ENCODE peak calls at places on chromosomes 11 and 22, in six cellular contexts. M is K562, C is sigmoid colon, L is GM23338, S is stomach, B is spleen. E is an unnamed sample.

GRCh38 chr11:119356349-119357031 is 10.0 kb upstream of the MFRP start:
- DNase-seq in L (peak), C (peak), B (peak), S (peak), M (peak), E (peak)

GRCh38 chr11:6285019-6285418 is 25.4 kb downstream of the CCKBR start:
- DNase-seq in S (no peak), M (no peak), B (no peak), C (no peak), L (no peak), E (no peak)

GRCh38 chr11:15893080-15893492 is 463.3 kb downstream of the SOX6 start:
- DNase-seq in L (no peak), C (no peak), S (no peak), B (no peak), M (no peak), E (no peak)

GRCh38 chr11:70751142-70751734 is 352.9 kb downstream of the CTTN start:
- DNase-seq in M (no peak), C (no peak), L (no peak), S (no peak), B (no peak), E (no peak)

GRCh38 chr11:2300290-2300935 is 1.3 kb downstream of the C11orf21 start:
- DNase-seq in B (peak), S (peak), C (no peak), L (no peak), M (no peak), E (no peak)

GRCh38 chr11:125933030-125933813 is 12.6 kb upstream of the VSIG10L2 start:
- DNase-seq in L (peak), M (no peak), C (no peak), S (peak), B (no peak), E (no peak)

GRCh38 chr11:65709661-65710060 is 2.4 kb upstream of the KAT5 start:
- DNase-seq in L (no peak), C (no peak), B (peak), S (no peak), M (no peak), E (no peak)

GRCh38 chr11:117654281-117654680 is 142.7 kb downstream of the DSCAML1 start:
- DNase-seq in C (no peak), S (no peak), B (no peak), L (no peak), M (no peak), E (no peak)

DNA sequence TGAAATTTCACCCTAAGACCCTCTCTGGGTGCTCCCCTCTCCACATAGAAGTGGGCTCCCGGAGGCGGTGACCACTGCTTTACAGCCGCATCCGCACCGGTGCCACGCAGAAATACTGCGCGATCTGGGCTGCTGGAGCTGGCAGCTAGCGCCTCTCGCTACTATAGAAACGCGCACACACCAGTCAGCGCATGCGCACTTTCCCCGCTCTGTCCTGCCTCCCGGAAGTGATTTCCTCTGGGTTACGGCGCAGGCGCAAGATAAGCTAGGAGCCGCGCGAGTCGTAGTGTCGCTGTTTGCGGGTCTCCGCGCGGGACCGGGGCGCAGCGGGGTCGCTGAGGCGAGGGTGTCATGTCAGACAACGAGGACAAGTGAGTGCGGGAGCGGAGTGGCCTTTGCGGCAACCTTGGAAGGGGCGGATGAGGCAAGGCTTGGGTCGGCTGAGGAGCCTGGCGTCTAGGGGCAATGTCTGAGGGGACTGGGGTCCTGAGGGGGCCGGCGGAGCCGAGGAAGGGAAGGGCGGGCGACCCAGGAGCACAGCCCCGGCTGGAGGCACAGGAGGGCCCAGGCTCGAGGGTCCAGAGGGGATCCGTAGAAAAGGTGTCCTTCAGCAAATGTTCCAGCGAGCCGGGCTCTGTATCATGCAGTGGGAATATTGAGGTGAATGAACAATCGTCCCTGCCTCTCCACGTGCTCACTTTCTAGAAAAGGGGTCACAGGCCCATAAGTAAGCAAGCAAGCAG is at the start of the genes C22orf23 and POLR2F:
- DNase-seq in C (peak), M (peak), S (peak), L (peak), B (peak), E (peak)
- TF ChIP-seq POLR2AphosphoS5 in C (peak), M (peak), S (peak), L (peak), B (peak), E (peak)

GRCh38 chr11:64206457-64207246 is at the start of gene FERMT3:
- DNase-seq in S (peak), B (peak), C (no peak), L (no peak), M (peak), E (peak)
- TF ChIP-seq POLR2AphosphoS5 in S (no peak), B (peak), C (no peak), L (peak), M (peak), E (peak)

GRCh38 chr11:60344146-60344545 is 17.1 kb downstream of the MS4A6E start:
- DNase-seq in C (no peak), S (no peak), L (no peak), M (no peak), B (no peak), E (no peak)
- TF ChIP-seq POLR2AphosphoS5 in C (no peak), S (no peak), L (no peak), M (no peak), B (no peak), E (no peak)

DNA sequence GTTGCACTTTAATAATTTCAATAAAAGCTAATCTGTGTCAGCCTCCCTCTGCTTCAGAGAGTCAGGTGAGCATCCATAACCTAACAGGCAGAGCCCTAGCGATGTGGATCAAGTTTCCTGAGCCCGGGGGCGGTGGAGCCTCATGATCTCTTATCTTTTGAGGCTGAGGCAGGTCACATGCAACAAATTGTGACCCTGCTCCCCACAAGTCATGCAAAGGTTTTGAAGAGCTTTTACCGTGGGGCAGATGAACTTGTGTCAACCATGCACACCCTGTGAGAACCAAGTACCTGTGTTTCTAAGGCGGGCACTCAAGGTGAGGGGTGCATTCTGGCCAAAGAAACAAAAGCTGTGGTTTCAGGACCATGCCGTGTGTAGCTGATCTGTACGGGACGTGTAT is 50.0 kb downstream of the DKK3 start:
- DNase-seq in S (no peak), M (no peak), L (no peak), C (no peak), B (peak), E (no peak)
- TF ChIP-seq POLR2AphosphoS5 in S (no peak), M (no peak), L (no peak), C (no peak), B (peak), E (no peak)

GRCh38 chr11:74820763-74821162 is 72.1 kb downstream of the RNF169 start:
- DNase-seq in B (no peak), C (no peak), S (no peak), M (no peak), L (no peak), E (no peak)
- TF ChIP-seq POLR2AphosphoS5 in B (no peak), C (no peak), S (no peak), M (no peak), L (no peak), E (no peak)

DNA sequence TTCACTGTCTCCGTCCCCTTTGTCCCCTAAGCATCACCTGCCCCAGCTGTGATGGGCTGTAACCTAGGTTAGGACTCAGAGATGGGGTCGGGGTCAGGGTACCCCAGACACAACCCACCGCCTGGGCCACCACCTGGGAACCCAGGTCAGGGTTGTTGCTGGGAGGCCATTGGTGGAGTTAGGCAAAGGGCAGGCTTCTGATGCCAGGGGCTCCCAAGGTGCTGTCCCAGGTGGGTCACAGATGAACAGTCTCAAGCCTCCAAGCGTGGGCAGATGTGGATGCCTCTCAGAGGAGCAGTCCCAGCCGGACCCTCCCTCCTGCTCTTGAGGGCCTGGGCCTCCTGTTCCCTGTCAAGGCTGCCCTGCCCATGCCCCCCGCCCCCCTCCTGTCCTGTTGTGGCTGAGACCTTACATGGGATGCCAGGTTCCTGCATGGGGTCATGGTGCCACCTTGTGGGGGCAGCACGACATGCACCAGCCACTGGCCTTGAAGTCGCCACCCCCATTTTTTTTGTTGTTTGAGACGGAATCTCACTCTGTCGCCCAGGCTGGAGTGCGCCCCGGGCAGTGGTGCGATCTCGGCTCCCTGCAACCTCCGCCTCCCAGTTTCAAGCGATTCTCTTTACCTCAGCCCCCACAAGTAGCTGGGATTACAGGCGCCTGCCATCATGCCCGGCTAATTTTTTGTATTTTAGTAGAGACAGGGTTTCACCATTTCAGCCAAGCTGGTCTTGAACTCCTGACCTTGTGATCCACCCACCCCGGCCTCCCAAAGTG is 12.1 kb downstream of the GATD1 start:
- DNase-seq in C (peak), L (peak), S (peak), B (peak), M (peak), E (no peak)
- TF ChIP-seq POLR2AphosphoS5 in C (no peak), L (peak), S (no peak), B (peak), M (peak), E (peak)

DNA sequence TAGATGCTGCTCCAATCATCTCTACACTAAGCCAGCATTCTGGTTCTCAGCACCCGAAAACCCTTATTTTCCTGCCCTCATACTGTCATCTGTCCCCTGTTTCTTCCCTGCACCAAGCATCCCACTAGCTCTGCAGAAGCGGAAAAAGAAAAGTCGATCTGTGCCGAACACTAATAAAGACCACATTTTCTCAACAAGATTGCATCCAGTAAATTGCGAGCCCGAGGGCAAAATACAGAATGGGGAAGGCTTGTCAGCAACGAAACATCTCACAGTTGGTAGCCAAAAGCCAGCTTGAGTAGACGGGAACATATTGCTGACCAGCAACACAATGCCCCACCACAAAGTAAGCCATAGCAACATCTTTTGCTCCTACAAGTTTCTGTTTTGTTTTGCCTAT is 227.4 kb downstream of the CADM1 start:
- DNase-seq in B (no peak), L (no peak), M (no peak), S (no peak), C (no peak), E (no peak)
- TF ChIP-seq POLR2AphosphoS5 in B (no peak), L (no peak), M (no peak), S (no peak), C (no peak), E (no peak)